ENCODE peak calls at places on chromosomes 1 and 21, in seven cellular contexts. T, X, U, W, I, M and F are unnamed samples.

GRCh38 chr1:2212167-2212541 is 16.0 kb upstream of the SKI start:
- DNase-seq in U (peak; percentile 56), I (no peak), T (no peak), X (no peak), M (no peak), W (no peak), F (no peak)

GRCh38 chr1:17079140-17079868 is 25.5 kb upstream of the SDHB start:
- DNase-seq in W (no peak), X (no peak), M (no peak), U (no peak), T (no peak), I (no peak), F (no peak)

GRCh38 chr1:247113733-247114271 is 9.6 kb upstream of the ZNF669 start:
- DNase-seq in T (no peak), W (no peak), M (no peak), U (no peak), X (no peak), I (no peak), F (no peak)

GRCh38 chr1:63575340-63575826 is 17.8 kb upstream of the PGM1 start:
- DNase-seq in W (no peak), M (no peak), T (no peak), I (no peak), U (no peak), X (peak; percentile 34), F (no peak)

GRCh38 chr1:84634536-84635205 is 55.6 kb downstream of the SSX2IP start:
- DNase-seq in W (no peak), U (no peak), X (peak; percentile 93), I (no peak), M (no peak), T (no peak), F (no peak)

GRCh38 chr1:183841550-183841949 is 36.6 kb downstream of the RGL1 start:
- DNase-seq in I (no peak), M (no peak), X (peak; percentile 29), T (no peak), U (no peak), W (no peak), F (no peak)

GRCh38 chr1:33256335-33256700 is at the start of gene ZNF362:
- DNase-seq in X (peak; percentile 69), M (peak; percentile 61), T (peak; percentile 40), I (peak; percentile 44), W (peak; percentile 82), U (peak; percentile 83), F (no peak)

GRCh38 chr1:186976700-186977099 is 148.0 kb downstream of the PLA2G4A start:
- DNase-seq in I (no peak), W (no peak), U (no peak), T (no peak), X (no peak), M (no peak), F (peak; percentile 87)

GRCh38 chr1:39657923-39658485 is 13.9 kb downstream of the NT5C1A start:
- DNase-seq in M (peak; percentile 49), U (peak; percentile 70), I (peak; percentile 42), T (peak; percentile 59), W (peak; percentile 82), X (peak; percentile 76), F (no peak)

GRCh38 chr21:28516996-28517592 is 475.6 kb downstream of the LTN1 start:
- DNase-seq in X (peak; percentile 76), I (peak; percentile 19), W (peak; percentile 81), T (peak; percentile 33), U (peak; percentile 51), M (peak; percentile 38), F (peak; percentile 71)